ENCODE peak calls at places on chromosomes 4 and X, in seven cellular contexts. B is SW480, L is fibroblast of mammary gland, D is Panc1, E is nephron progenitor cell, H is SJSA1, X is brain microvascular endothelial cell. Y is an unnamed sample.

GRCh38 chr4:186666252-186666651 is 57.4 kb downstream of the FAT1 start:
- DNase-seq in B (no peak), L (peak), D (no peak), E (no peak), H (no peak), X (no peak), Y (no peak)

GRCh38 chrX:118502121-118502794 is 6.6 kb downstream of the DOCK11 start:
- DNase-seq in B (no peak), L (no peak), D (no peak), E (no peak), H (no peak), X (no peak), Y (no peak)

GRCh38 chr4:108926058-108926457 is 163.2 kb upstream of the ETNPPL start:
- DNase-seq in B (no peak), L (peak), D (no peak), E (no peak), H (no peak), X (peak), Y (no peak)

GRCh38 chr4:81631958-81632439 is 160.3 kb upstream of the RASGEF1B start:
- DNase-seq in B (peak), L (peak), D (no peak), E (peak), H (no peak), X (peak), Y (peak)

GRCh38 chr4:159023741-159024140 is 79.1 kb upstream of the RAPGEF2 start:
- DNase-seq in B (no peak), L (no peak), D (no peak), E (no peak), H (no peak), X (no peak), Y (no peak)

GRCh38 chr4:160159457-160159856 is 1056.6 kb downstream of the RAPGEF2 start:
- DNase-seq in B (no peak), L (no peak), D (no peak), E (no peak), H (no peak), X (no peak), Y (no peak)

GRCh38 chr4:169407217-169407845 is 136.6 kb upstream of the SH3RF1 start:
- DNase-seq in B (no peak), L (no peak), D (no peak), E (no peak), H (no peak), X (no peak), Y (no peak)

GRCh38 chrX:38138900-38139299 is 81.8 kb downstream of the SRPX start:
- DNase-seq in B (no peak), L (no peak), D (no peak), E (no peak), H (no peak), X (no peak), Y (no peak)

GRCh38 chr4:90845777-90846176 is 718.6 kb downstream of the CCSER1 start:
- DNase-seq in B (no peak), L (no peak), D (no peak), E (no peak), H (no peak), X (no peak), Y (no peak)

GRCh38 chrX:153321381-153322105 is at the start of gene PNMA6F:
- DNase-seq in B (no peak), L (no peak), D (no peak), E (no peak), H (no peak), X (no peak), Y (no peak)

GRCh38 chr4:13865871-13866669 is 238.5 kb upstream of the BOD1L1 start:
- DNase-seq in B (no peak), L (peak), D (no peak), E (no peak), H (no peak), X (no peak), Y (peak)

GRCh38 chrX:21800344-21800770 is 39.1 kb upstream of the MBTPS2 start:
- DNase-seq in B (no peak), L (peak), D (no peak), E (no peak), H (no peak), X (no peak), Y (peak)

GRCh38 chrX:46572295-46572936 is 1.1 kb upstream of the CHST7 start:
- DNase-seq in B (peak), L (no peak), D (no peak), E (no peak), H (no peak), X (no peak), Y (no peak)

GRCh38 chrX:71216446-71216845 is 6.6 kb upstream of the GJB1 start:
- DNase-seq in B (peak), L (no peak), D (no peak), E (no peak), H (peak), X (no peak), Y (no peak)

GRCh38 chr4:1356181-1356998 is 9.4 kb downstream of the UVSSA start:
- DNase-seq in B (peak), L (peak), D (no peak), E (peak), H (no peak), X (peak), Y (peak)

GRCh38 chr4:150224896-150225591 is 146.8 kb downstream of the DCLK2 start:
- DNase-seq in B (no peak), L (peak), D (no peak), E (no peak), H (peak), X (peak), Y (peak)

Y was measured in M059J.